ENCODE peak calls at places on chromosomes 1 and 21, in nine cellular contexts. K is stimulated activated naive CD8-positive, alpha-beta T cell treated with anti-CD3 and anti-CD28 coated beads, Interleukin-15, Interleukin-2, amounts not matched to agents 100 U/mL and 50 U/mL, for 24 hours; Y is stimulated activated CD4-positive, alpha-beta T cell treated with anti-CD3 and anti-CD28 coated beads, Interleukin-4, amount 100 ng/mL, for 1 hour; F is ureter; C is SHP77; X is HuH-7; A is activated T-cell treated with anti-CD3 and anti-CD28 coated beads for 24 hours; M is PC-3; P is effector memory CD4-positive, alpha-beta T cell. I is an unnamed sample.

GRCh38 chr21:44969066-44969649 is 29.3 kb downstream of the SLX9 start:
- DNase-seq in K (no peak), Y (no peak), F (no peak), C (no peak), X (no peak), A (no peak), M (no peak), P (no peak), I (no peak)

GRCh38 chr1:172180886-172181285 is 239.6 kb upstream of the C1orf105 start:
- DNase-seq in K (peak), Y (peak), F (peak), C (peak), X (no peak), A (peak), M (no peak), P (peak), I (no peak)

GRCh38 chr1:2050793-2051682 is 827 bp downstream of the PRKCZ start:
- DNase-seq in K (peak), Y (no peak), F (no peak), C (no peak), X (no peak), A (no peak), M (peak), P (no peak), I (no peak)

GRCh38 chr1:2274231-2274967 is 46.3 kb downstream of the SKI start:
- DNase-seq in K (no peak), Y (no peak), F (no peak), C (no peak), X (no peak), A (no peak), M (no peak), P (no peak), I (no peak)

GRCh38 chr1:55131801-55132200 is 83.4 kb downstream of the USP24 start:
- DNase-seq in K (no peak), Y (no peak), F (no peak), C (no peak), X (no peak), A (no peak), M (peak), P (no peak), I (no peak)

GRCh38 chr1:2345297-2346075 is 45.9 kb downstream of the MORN1 start:
- DNase-seq in K (no peak), Y (no peak), F (no peak), C (no peak), X (no peak), A (no peak), M (no peak), P (no peak), I (peak)

GRCh38 chr1:59750612-59751395 is 63.9 kb upstream of the HOOK1 start:
- DNase-seq in K (no peak), Y (no peak), F (no peak), C (no peak), X (no peak), A (no peak), M (peak), P (no peak), I (no peak)

GRCh38 chr1:214549604-214550338 is 1.6 kb downstream of the PTPN14 start:
- DNase-seq in K (no peak), Y (no peak), F (no peak), C (no peak), X (peak), A (no peak), M (peak), P (no peak), I (no peak)

GRCh38 chr1:64691631-64692030 is 53.2 kb upstream of the RAVER2 start:
- DNase-seq in K (no peak), Y (no peak), F (no peak), C (no peak), X (no peak), A (no peak), M (peak), P (no peak), I (no peak)

GRCh38 chr1:172429324-172430127 is 9.0 kb downstream of the C1orf105 start:
- DNase-seq in K (peak), Y (peak), F (no peak), C (peak), X (no peak), A (no peak), M (peak), P (peak), I (peak)

GRCh38 chr1:89907669-89908293 is 86.9 kb downstream of the LRRC8D start:
- DNase-seq in K (no peak), Y (no peak), F (no peak), C (no peak), X (no peak), A (no peak), M (peak), P (no peak), I (peak)

GRCh38 chr1:28482138-28482537 is 23.7 kb upstream of the RCC1 start:
- DNase-seq in K (no peak), Y (no peak), F (no peak), C (no peak), X (no peak), A (no peak), M (no peak), P (no peak), I (no peak)

GRCh38 chr1:246959944-246960693 is 28.4 kb upstream of the AHCTF1 start:
- DNase-seq in K (no peak), Y (no peak), F (no peak), C (no peak), X (no peak), A (no peak), M (no peak), P (no peak), I (peak)

GRCh38 chr1:147167361-147167760 is 4.9 kb downstream of the PRKAB2 start:
- DNase-seq in K (no peak), Y (no peak), F (no peak), C (no peak), X (no peak), A (no peak), M (peak), P (no peak), I (no peak)